ENCODE peak calls at places on chromosomes 12 and 14, in nine cellular contexts. T is naive thymus-derived CD8-positive, alpha-beta T cell; L is NCI-H1092; M is bronchial epithelial cell; U is A549; D is activated T-helper 9 cell treated with anti-CD3 and anti-CD28 coated beads, Interleukin-2, amount 50 U/mL, for 16 hours; W is adrenal gland; Z is NCI-H2081; S is NCI-H1436. E is an unnamed sample.

GRCh38 chr14:52455291-52456088 is 96.8 kb downstream of the TXNDC16 start:
- DNase-seq in S (no peak), Z (no peak), D (no peak), T (no peak), L (no peak), U (no peak), W (no peak), M (peak; percentile 60), E (peak; percentile 81)

GRCh38 chr12:56032006-56032405 is 9.7 kb upstream of the RPS26 start:
- DNase-seq in D (no peak), L (no peak), W (peak; percentile 1), U (no peak), Z (no peak), M (no peak), S (no peak), T (no peak), E (no peak)

GRCh38 chr14:65361920-65362319 is 50.6 kb upstream of the FUT8 start:
- DNase-seq in D (no peak), M (peak; percentile 82), W (no peak), Z (no peak), S (no peak), T (no peak), U (no peak), L (no peak), E (no peak)

GRCh38 chr12:91222746-91223145 is 40.1 kb upstream of the DCN start:
- DNase-seq in T (no peak), U (no peak), S (no peak), W (no peak), L (no peak), Z (no peak), D (no peak), M (peak; percentile 51), E (peak; percentile 56)

GRCh38 chr12:122659579-122659978 is 43.6 kb downstream of the HCAR2 start:
- DNase-seq in U (no peak), L (no peak), S (no peak), W (no peak), M (no peak), D (no peak), Z (no peak), T (no peak), E (no peak)

GRCh38 chr12:68972570-68972969 is 39.6 kb upstream of the CPM start:
- DNase-seq in U (no peak), M (peak; percentile 23), W (no peak), Z (no peak), T (no peak), L (no peak), D (no peak), S (no peak), E (no peak)

GRCh38 chr14:23953464-23954278 is at the start of gene DHRS4:
- DNase-seq in W (peak; percentile 81), S (peak; percentile 76), D (peak; percentile 64), U (peak; percentile 64), Z (peak; percentile 74), L (peak; percentile 80), M (peak; percentile 72), T (peak; percentile 76), E (peak; percentile 87)

GRCh38 chr12:32100361-32100760 is 6.3 kb upstream of the BICD1 start:
- DNase-seq in U (no peak), D (no peak), T (no peak), L (no peak), Z (no peak), M (no peak), W (no peak), S (no peak), E (no peak)

GRCh38 chr12:116172224-116172849 is 105.2 kb downstream of the MED13L start:
- DNase-seq in S (no peak), M (peak; percentile 23), W (no peak), U (no peak), T (no peak), Z (no peak), L (no peak), D (peak; percentile 5), E (no peak)

GRCh38 chr12:64187794-64188193 is 34.3 kb downstream of the KICS2 start:
- DNase-seq in S (no peak), M (no peak), W (no peak), U (no peak), Z (no peak), L (no peak), D (no peak), T (no peak), E (no peak)

GRCh38 chr14:20400589-20400964 is 12.7 kb downstream of the TEP1 start:
- DNase-seq in D (no peak), L (no peak), U (no peak), M (peak; percentile 66), W (no peak), T (no peak), Z (no peak), S (no peak), E (no peak)

GRCh38 chr12:110279976-110280783 is 867 bp upstream of the ATP2A2 start:
- DNase-seq in W (peak; percentile 52), U (peak; percentile 72), D (peak; percentile 54), S (peak; percentile 40), M (peak; percentile 66), L (no peak), Z (peak; percentile 46), T (no peak), E (no peak)

GRCh38 chr12:42014972-42015371 is 129.7 kb downstream of the GXYLT1 start:
- DNase-seq in S (no peak), Z (no peak), L (no peak), U (no peak), D (no peak), T (no peak), M (no peak), W (no peak), E (no peak)

GRCh38 chr12:108491256-108491655 is 23.8 kb upstream of the FICD start:
- DNase-seq in D (no peak), Z (no peak), W (no peak), S (no peak), T (no peak), L (no peak), U (no peak), M (no peak), E (no peak)

GRCh38 chr14:104280085-104280901 is 141.9 kb downstream of the KIF26A start:
- DNase-seq in U (no peak), D (no peak), S (no peak), M (no peak), Z (no peak), T (no peak), W (peak; percentile 9), L (no peak), E (no peak)

GRCh38 chr12:4168041-4168440 is 105.5 kb upstream of the CCND2 start:
- DNase-seq in T (no peak), S (no peak), L (no peak), M (no peak), D (no peak), U (no peak), Z (no peak), W (no peak), E (no peak)

GRCh38 chr12:16387919-16388318 is 40.5 kb downstream of the MGST1 start:
- DNase-seq in L (no peak), M (no peak), U (no peak), W (no peak), Z (no peak), S (no peak), T (no peak), D (no peak), E (no peak)

GRCh38 chr12:117026921-117027250 is 72.3 kb downstream of the TESC start:
- DNase-seq in Z (no peak), W (no peak), U (no peak), D (no peak), L (no peak), M (no peak), S (no peak), T (no peak), E (no peak)

GRCh38 chr14:54676822-54677708 is 110.1 kb downstream of the SAMD4A start:
- DNase-seq in L (no peak), D (no peak), W (peak; percentile 75), S (no peak), M (peak; percentile 97), U (peak; percentile 69), Z (no peak), T (no peak), E (peak; percentile 95)

GRCh38 chr14:53183611-53184010 is 30.5 kb upstream of the DDHD1 start:
- DNase-seq in U (no peak), L (no peak), W (no peak), Z (no peak), D (no peak), M (no peak), T (no peak), S (no peak), E (peak; percentile 45)

GRCh38 chr12:102965281-102966155 is 8.0 kb downstream of the ASCL1 start:
- DNase-seq in L (no peak), U (no peak), S (peak; percentile 43), Z (peak; percentile 75), W (no peak), T (no peak), M (no peak), D (no peak), E (no peak)

GRCh38 chr14:72416892-72417291 is 477.0 kb downstream of the DPF3 start:
- DNase-seq in D (no peak), M (no peak), W (no peak), S (no peak), T (no peak), L (no peak), Z (no peak), U (peak; percentile 25), E (no peak)

GRCh38 chr14:61188936-61189808 is 92.0 kb downstream of the TMEM30B start:
- DNase-seq in Z (no peak), U (peak; percentile 87), D (no peak), M (peak; percentile 50), W (peak; percentile 67), S (no peak), T (peak; percentile 18), L (no peak), E (peak; percentile 58)

GRCh38 chr12:119326341-119326740 is 8.2 kb upstream of the CCDC60 start:
- DNase-seq in L (no peak), W (no peak), D (no peak), U (no peak), Z (no peak), T (no peak), S (no peak), M (peak; percentile 34), E (no peak)

GRCh38 chr14:92670967-92671366 is 77.5 kb downstream of the LGMN start:
- DNase-seq in T (no peak), Z (no peak), U (no peak), D (no peak), W (no peak), L (no peak), S (no peak), M (no peak), E (peak; percentile 19)

GRCh38 chr12:110661337-110661972 is 27.5 kb downstream of the HVCN1 start:
- DNase-seq in Z (no peak), M (no peak), L (no peak), D (peak; percentile 13), T (peak; percentile 56), S (no peak), W (peak; percentile 18), U (no peak), E (no peak)

GRCh38 chr12:31849090-31849687 is 110.0 kb upstream of the RESF1 start:
- DNase-seq in T (no peak), M (no peak), S (no peak), U (no peak), W (no peak), Z (no peak), L (no peak), D (no peak), E (peak; percentile 13)

GRCh38 chr14:101973356-101973755 is 9.0 kb downstream of the DYNC1H1 start:
- DNase-seq in U (no peak), M (peak; percentile 29), W (no peak), L (no peak), Z (no peak), D (no peak), S (no peak), T (no peak), E (peak; percentile 48)

GRCh38 chr14:91261115-91261514 is 16.6 kb upstream of the GPR68 start:
- DNase-seq in S (no peak), D (no peak), Z (no peak), U (no peak), T (no peak), M (no peak), L (no peak), W (no peak), E (no peak)

GRCh38 chr12:105106621-105107020 is 910 bp upstream of the WASHC4 start:
- DNase-seq in L (no peak), T (no peak), D (no peak), Z (peak; percentile 3), U (no peak), W (no peak), S (no peak), M (peak; percentile 64), E (no peak)

E was measured in EL.